ENCODE peak calls at places on chromosomes 4 and X, in nine cellular contexts. Z is foreskin fibroblast; U is left kidney; N is stimulated activated CD4-positive, alpha-beta T cell treated with anti-CD3 and anti-CD28 coated beads, TNF-alpha, amount 100 ng/mL, for 1 hour; P is T-helper 1 cell; V is SW480; M is aorta; R is A549; Q is fibroblast of mammary gland. H is an unnamed sample.

GRCh38 chrX:123959281-123960063 is 2.0 kb upstream of the STAG2 start:
- DNase-seq in R (peak), V (peak), N (no peak), M (peak), U (peak), Q (peak), Z (peak), P (no peak), H (peak)

GRCh38 chr4:163649557-163650091 is 155.1 kb downstream of the TMA16 start:
- DNase-seq in V (no peak), M (no peak), R (no peak), N (no peak), U (no peak), Z (no peak), Q (no peak), P (no peak), H (peak)

GRCh38 chr4:76179398-76180318 is 31.5 kb upstream of the NUP54 start:
- DNase-seq in M (peak), Q (peak), V (peak), N (peak), Z (peak), U (peak), P (peak), R (peak), H (peak)

GRCh38 chr4:61200991-61201526 is 933 bp downstream of the ADGRL3 start:
- DNase-seq in Z (peak), R (no peak), M (peak), P (no peak), N (no peak), Q (no peak), U (peak), V (no peak), H (peak)

GRCh38 chr4:47510506-47511143 is 25.6 kb downstream of the ATP10D start:
- DNase-seq in P (no peak), Z (peak), R (no peak), U (no peak), M (no peak), V (no peak), Q (peak), N (no peak), H (no peak)

GRCh38 chr4:165656829-165657467 is 216.1 kb upstream of the TLL1 start:
- DNase-seq in N (no peak), U (peak), P (no peak), V (no peak), Z (no peak), Q (no peak), M (no peak), R (no peak), H (no peak)

GRCh38 chr4:80016506-80016905 is 56.5 kb downstream of the ANTXR2 start:
- DNase-seq in M (no peak), Z (peak), N (no peak), V (no peak), R (no peak), U (no peak), Q (peak), P (no peak), H (no peak)

GRCh38 chr4:850323-850945 is 24.5 kb upstream of the CPLX1 start:
- DNase-seq in Z (no peak), N (no peak), U (no peak), P (no peak), M (peak), Q (no peak), V (no peak), R (no peak), H (no peak)

GRCh38 chrX:44914532-44915198 is 41.7 kb downstream of the KDM6A start:
- DNase-seq in N (no peak), Z (peak), R (no peak), P (no peak), U (no peak), M (no peak), Q (peak), V (no peak), H (no peak)

GRCh38 chrX:79182616-79183015 is 38.1 kb downstream of the GPR174 start:
- DNase-seq in Q (no peak), Z (no peak), U (no peak), R (no peak), M (no peak), P (no peak), V (no peak), N (no peak), H (no peak)